ENCODE peak calls at places on chromosomes 3 and 15, in nine cellular contexts. P is aorta, W is IMR-90, A is sigmoid colon, E is heart right ventricle, Y is GM23338, S is testis, H is body of pancreas, O is HCT116. G is an unnamed sample.
A peak's percentile ranks its signal among the peaks of the same experiment; 100 is the strongest.

GRCh38 chr3:153209596-153209995 is 47.6 kb downstream of the RAP2B start:
- DNase-seq in P (peak; percentile 66), W (peak; percentile 78), A (no peak), E (peak; percentile 13), Y (peak; percentile 91), S (no peak), H (peak; percentile 27), O (peak; percentile 23), G (no peak)

GRCh38 chr3:122640437-122640999 is 40.1 kb upstream of the PARP14 start:
- DNase-seq in P (no peak), W (no peak), A (no peak), E (no peak), Y (no peak), S (no peak), H (no peak), O (no peak), G (no peak)

GRCh38 chr3:11201246-11202024 is 47.1 kb downstream of the HRH1 start:
- DNase-seq in P (peak; percentile 80), W (no peak), A (no peak), E (no peak), Y (no peak), S (no peak), H (no peak), O (no peak), G (no peak)

GRCh38 chr15:50764331-50765201 is 940 bp downstream of the SPPL2A start:
- DNase-seq in P (no peak), W (peak; percentile 27), A (no peak), E (no peak), Y (no peak), S (no peak), H (no peak), O (no peak), G (no peak)

GRCh38 chr3:42647821-42648459 is 5.6 kb upstream of the ZBTB47 start:
- DNase-seq in P (no peak), W (no peak), A (no peak), E (no peak), Y (peak; percentile 80), S (no peak), H (no peak), O (no peak), G (no peak)

GRCh38 chr3:50381315-50381714 is 22.0 kb upstream of the TMEM115 start:
- DNase-seq in P (no peak), W (no peak), A (no peak), E (no peak), Y (no peak), S (no peak), H (no peak), O (no peak), G (no peak)

GRCh38 chr15:51341366-51342248 is at the start of gene GLDN:
- DNase-seq in P (peak; percentile 84), W (peak; percentile 2), A (no peak), E (peak; percentile 64), Y (peak; percentile 74), S (no peak), H (peak; percentile 17), O (no peak), G (peak; percentile 31)

GRCh38 chr3:184524981-184525336 is 36.6 kb upstream of the EPHB3 start:
- DNase-seq in P (no peak), W (no peak), A (no peak), E (no peak), Y (peak; percentile 66), S (no peak), H (no peak), O (no peak), G (no peak)

GRCh38 chr3:188839187-188839695 is 332.5 kb upstream of the TPRG1 start:
- DNase-seq in P (no peak), W (no peak), A (no peak), E (no peak), Y (no peak), S (no peak), H (no peak), O (no peak), G (no peak)

GRCh38 chr15:34642252-34642651 is 58.8 kb upstream of the GOLGA8B start:
- DNase-seq in P (no peak), W (no peak), A (no peak), E (no peak), Y (peak; percentile 23), S (peak; percentile 30), H (no peak), O (no peak), G (no peak)

GRCh38 chr15:96336045-96336642 is 5.6 kb downstream of the NR2F2 start:
- DNase-seq in P (no peak), W (no peak), A (no peak), E (no peak), Y (peak; percentile 13), S (no peak), H (peak; percentile 1), O (no peak), G (no peak)

GRCh38 chr3:125186800-125187598 is 25.5 kb downstream of the SLC12A8 start:
- DNase-seq in P (no peak), W (no peak), A (no peak), E (no peak), Y (no peak), S (no peak), H (no peak), O (no peak), G (no peak)

GRCh38 chr3:172076212-172076611 is 36.8 kb downstream of the FNDC3B start:
- DNase-seq in P (no peak), W (no peak), A (no peak), E (no peak), Y (no peak), S (no peak), H (no peak), O (no peak), G (no peak)

GRCh38 chr3:130814691-130815472 is 68.3 kb upstream of the PIK3R4 start:
- DNase-seq in P (no peak), W (no peak), A (no peak), E (no peak), Y (no peak), S (no peak), H (no peak), O (no peak), G (no peak)

GRCh38 chr15:35320911-35321310 is 225.1 kb downstream of the DPH6 start:
- DNase-seq in P (no peak), W (no peak), A (no peak), E (no peak), Y (no peak), S (no peak), H (no peak), O (no peak), G (no peak)

GRCh38 chr15:85976986-85977385 is 102.7 kb upstream of the AGBL1 start:
- DNase-seq in P (no peak), W (no peak), A (no peak), E (no peak), Y (no peak), S (no peak), H (no peak), O (no peak), G (no peak)

GRCh38 chr3:103813955-103814354 is 1379.1 kb downstream of the ZPLD1 start:
- DNase-seq in P (no peak), W (no peak), A (no peak), E (no peak), Y (no peak), S (no peak), H (no peak), O (no peak), G (no peak)

GRCh38 chr3:122680381-122681293 is at the start of gene PARP14:
- DNase-seq in P (peak; percentile 83), W (peak; percentile 68), A (peak; percentile 85), E (peak; percentile 72), Y (peak; percentile 89), S (peak; percentile 64), H (peak; percentile 86), O (no peak), G (peak; percentile 23)

GRCh38 chr15:31065824-31066223 is 35.7 kb downstream of the TRPM1 start:
- DNase-seq in P (no peak), W (no peak), A (no peak), E (no peak), Y (no peak), S (no peak), H (no peak), O (no peak), G (no peak)

GRCh38 chr15:60350121-60350520 is 47.7 kb downstream of the ANXA2 start:
- DNase-seq in P (no peak), W (no peak), A (no peak), E (no peak), Y (no peak), S (no peak), H (no peak), O (no peak), G (no peak)

GRCh38 chr3:46986782-46987484 is 7.5 kb downstream of the NBEAL2 start:
- DNase-seq in P (peak; percentile 30), W (no peak), A (no peak), E (no peak), Y (peak; percentile 44), S (no peak), H (no peak), O (no peak), G (no peak)
- H3K27ac ChIP-seq in P (no peak overlapping the region), W (no peak overlapping the region), A (no peak overlapping the region), E (peak overlapping the region; percentile 55), Y (no peak overlapping the region), S (no peak overlapping the region), H (no peak overlapping the region), O (no peak overlapping the region), G (no peak overlapping the region)

DNA sequence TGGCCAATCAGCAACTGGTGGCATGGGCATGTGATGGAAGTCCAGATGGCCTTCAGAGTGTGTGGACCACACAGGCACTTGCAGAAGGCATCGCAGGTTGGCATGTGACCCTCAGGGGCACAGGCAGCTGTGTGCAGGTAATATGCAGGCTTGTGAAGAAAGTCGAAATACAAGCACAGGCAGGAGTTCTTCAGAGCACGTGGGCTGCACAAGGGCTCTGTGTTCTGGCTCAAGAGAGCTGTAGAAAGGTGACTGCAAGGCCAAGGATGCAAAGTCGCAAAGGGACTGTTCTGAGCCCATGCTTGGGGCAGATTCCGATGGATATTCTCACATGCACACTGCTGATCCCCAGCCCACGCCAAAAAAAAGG is 8.3 kb downstream of the LRRC2 start:
- DNase-seq in P (no peak), W (no peak), A (no peak), E (no peak), Y (no peak), S (no peak), H (no peak), O (no peak), G (no peak)
- H3K27ac ChIP-seq in P (no peak overlapping the region), W (peak overlapping the region; percentile 78), A (peak overlapping the region; percentile 32), E (peak overlapping the region; percentile 86), Y (peak overlapping the region; percentile 77), S (no peak overlapping the region), H (peak overlapping the region; percentile 23), O (peak overlapping the region; percentile 14), G (no peak overlapping the region)

DNA sequence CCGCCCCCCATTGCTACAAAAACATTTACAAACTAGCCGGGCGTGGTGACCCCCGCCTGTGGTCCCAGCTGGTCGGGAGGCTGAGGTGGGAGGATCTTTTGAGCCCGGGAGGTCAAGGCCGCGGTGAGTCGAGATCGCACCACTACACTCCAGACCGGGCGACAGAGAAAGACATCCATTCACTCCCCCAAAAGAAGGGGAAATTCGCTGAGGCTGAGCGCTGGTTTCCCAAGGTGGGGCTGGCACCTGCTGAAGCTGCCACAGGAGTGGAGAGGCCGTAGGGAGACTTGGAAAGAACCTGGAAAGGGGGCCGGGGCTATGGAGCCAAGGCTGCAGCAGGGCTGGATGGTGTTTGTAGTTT is 735 bp upstream of the CRTC3 start:
- DNase-seq in P (peak; percentile 40), W (no peak), A (no peak), E (no peak), Y (no peak), S (no peak), H (no peak), O (no peak), G (no peak)
- H3K27ac ChIP-seq in P (peak overlapping the region; percentile 97), W (no peak overlapping the region), A (peak overlapping the region; percentile 97), E (peak overlapping the region; percentile 95), Y (no peak overlapping the region), S (peak overlapping the region; percentile 96), H (peak overlapping the region; percentile 79), O (peak overlapping the region; percentile 86), G (peak overlapping the region; percentile 78)

GRCh38 chr15:98914626-98915025 is 93.0 kb downstream of the PGPEP1L start:
- DNase-seq in P (no peak), W (peak; percentile 99), A (peak; percentile 81), E (no peak), Y (no peak), S (no peak), H (no peak), O (no peak), G (no peak)
- H3K27ac ChIP-seq in P (peak overlapping the region; percentile 91), W (peak overlapping the region; percentile 65), A (no peak overlapping the region), E (no peak overlapping the region), Y (no peak overlapping the region), S (no peak overlapping the region), H (no peak overlapping the region), O (no peak overlapping the region), G (no peak overlapping the region)